ENCODE peak calls at places on chromosome 15, in six cellular contexts. Z, D, Y, B, Q and E are unnamed samples.

GRCh38 chr15:92938387-92938786 is 38.3 kb downstream of the CHD2 start:
- DNase-seq in D (no peak), Z (no peak), B (no peak), Q (no peak), Y (no peak), E (no peak)

GRCh38 chr15:22960587-22960986 is 19.6 kb downstream of the CYFIP1 start:
- DNase-seq in Z (no peak), Y (no peak), D (no peak), B (no peak), Q (no peak), E (no peak)

GRCh38 chr15:58551764-58552504 is 120.1 kb downstream of the LIPC start:
- DNase-seq in D (peak), Y (peak), Q (no peak), B (no peak), Z (no peak), E (no peak)

GRCh38 chr15:86829251-86829650 is 749.6 kb downstream of the AGBL1 start:
- DNase-seq in D (no peak), Q (no peak), B (no peak), Y (no peak), Z (no peak), E (no peak)

GRCh38 chr15:39504812-39505211 is 76.1 kb upstream of the THBS1 start:
- DNase-seq in Y (peak), D (peak), Z (no peak), Q (no peak), B (no peak), E (no peak)

GRCh38 chr15:100759698-100760356 is 119.8 kb upstream of the ALDH1A3 start:
- DNase-seq in D (peak), Q (no peak), B (no peak), Z (no peak), Y (peak), E (no peak)

GRCh38 chr15:77420610-77421369 is at the start of gene HMG20A:
- DNase-seq in B (peak), Q (peak), D (peak), Y (peak), Z (peak), E (peak)

GRCh38 chr15:62770752-62771151 is 271.8 kb upstream of the TPM1 start:
- DNase-seq in Q (no peak), Y (peak), D (peak), Z (no peak), B (no peak), E (no peak)

GRCh38 chr15:76983588-76984379 is 11.1 kb upstream of the PSTPIP1 start:
- DNase-seq in Y (no peak), Z (no peak), Q (no peak), D (no peak), B (no peak), E (no peak)

GRCh38 chr15:82530606-82531379 is 9.5 kb downstream of the RPS17 start:
- DNase-seq in Z (peak), Q (peak), D (peak), Y (peak), B (peak), E (peak)

GRCh38 chr15:67843092-67843501 is 3.3 kb upstream of the RNU6-1 start:
- DNase-seq in Z (peak), D (no peak), Y (no peak), B (no peak), Q (no peak), E (no peak)

GRCh38 chr15:99741835-99742234 is 8.6 kb upstream of the LYSMD4 start:
- DNase-seq in Y (no peak), D (no peak), Z (no peak), B (no peak), Q (no peak), E (no peak)

GRCh38 chr15:64443747-64444621 is 16.4 kb upstream of the ZNF609 start:
- DNase-seq in D (peak), Z (no peak), Y (peak), Q (no peak), B (peak), E (peak)

GRCh38 chr15:42578984-42579537 is 3.7 kb downstream of the STARD9 start:
- DNase-seq in D (no peak), Z (no peak), Q (no peak), B (no peak), Y (no peak), E (no peak)

GRCh38 chr15:42582569-42583235 is 7.3 kb downstream of the STARD9 start:
- DNase-seq in D (no peak), Y (no peak), Q (no peak), Z (no peak), B (no peak), E (no peak)

GRCh38 chr15:42577514-42578031 is 2.2 kb downstream of the STARD9 start:
- DNase-seq in D (peak), Q (no peak), Z (no peak), B (no peak), Y (peak), E (peak)

GRCh38 chr15:42584031-42584765 is 8.8 kb downstream of the STARD9 start:
- DNase-seq in B (no peak), Q (no peak), D (no peak), Y (peak), Z (peak), E (no peak)

GRCh38 chr15:42581272-42581730 is 5.9 kb downstream of the STARD9 start:
- DNase-seq in B (peak), Y (peak), D (peak), Q (peak), Z (peak), E (peak)
- TF ChIP-seq CTCF in B (peak), Y (no peak), D (no peak), Q (no peak), Z (no peak), E (no peak)

DNA sequence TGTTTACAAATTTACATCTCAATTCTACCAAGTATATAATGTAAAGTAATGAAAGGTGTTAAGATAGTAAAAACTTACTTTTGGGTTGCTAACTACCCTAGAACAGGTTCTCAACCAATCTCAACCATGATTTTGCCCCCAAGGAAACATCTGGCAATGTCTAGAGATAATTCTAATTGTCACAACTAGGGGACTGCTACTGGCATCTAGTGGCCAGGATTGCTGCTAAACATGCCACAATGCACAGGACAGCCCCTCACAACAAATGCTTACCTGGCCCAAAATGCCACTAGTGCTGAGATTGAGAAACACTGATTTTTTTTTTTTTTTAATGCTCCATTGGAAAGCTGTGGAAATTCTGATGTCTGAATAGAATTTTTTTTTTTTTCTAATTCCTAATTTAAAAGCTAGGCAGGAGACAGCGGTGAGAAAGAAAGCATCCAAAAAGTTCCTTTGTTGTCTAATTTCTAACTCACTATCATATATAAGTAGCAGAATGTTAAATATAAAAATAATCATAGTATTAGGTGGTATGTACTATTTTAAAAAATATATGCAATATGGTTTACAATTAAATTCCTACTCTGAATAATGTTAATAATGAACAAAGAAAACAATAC is 81.5 kb downstream of the TJP1 start:
- DNase-seq in B (no peak), Y (no peak), D (no peak), Z (no peak), Q (no peak), E (no peak)
- TF ChIP-seq CTCF in B (peak), Y (no peak), D (peak), Z (peak), Q (no peak), E (peak)

DNA sequence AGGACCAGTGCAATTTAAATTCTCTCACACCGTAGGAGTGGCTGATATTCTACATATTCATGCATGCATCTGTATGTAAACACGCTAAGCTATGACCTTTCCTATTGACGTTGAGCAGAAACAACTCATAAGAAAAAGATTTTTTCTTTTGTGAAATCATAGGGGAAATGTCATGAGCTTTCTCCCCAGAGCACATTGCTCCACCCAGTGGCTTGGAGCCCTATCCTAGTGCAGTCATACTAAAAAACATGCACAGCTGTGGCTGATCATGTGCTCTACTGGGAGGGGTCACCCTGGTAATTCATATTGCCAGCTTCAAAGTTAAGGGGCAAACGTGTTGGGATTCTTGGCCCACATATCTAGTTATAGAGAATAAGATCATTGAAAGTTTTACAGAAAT is 1.8 kb upstream of the MESD start:
- DNase-seq in D (peak), Q (peak), Z (no peak), B (no peak), Y (peak), E (no peak)
- TF ChIP-seq CTCF in D (peak), Q (no peak), Z (no peak), B (no peak), Y (peak), E (no peak)

DNA sequence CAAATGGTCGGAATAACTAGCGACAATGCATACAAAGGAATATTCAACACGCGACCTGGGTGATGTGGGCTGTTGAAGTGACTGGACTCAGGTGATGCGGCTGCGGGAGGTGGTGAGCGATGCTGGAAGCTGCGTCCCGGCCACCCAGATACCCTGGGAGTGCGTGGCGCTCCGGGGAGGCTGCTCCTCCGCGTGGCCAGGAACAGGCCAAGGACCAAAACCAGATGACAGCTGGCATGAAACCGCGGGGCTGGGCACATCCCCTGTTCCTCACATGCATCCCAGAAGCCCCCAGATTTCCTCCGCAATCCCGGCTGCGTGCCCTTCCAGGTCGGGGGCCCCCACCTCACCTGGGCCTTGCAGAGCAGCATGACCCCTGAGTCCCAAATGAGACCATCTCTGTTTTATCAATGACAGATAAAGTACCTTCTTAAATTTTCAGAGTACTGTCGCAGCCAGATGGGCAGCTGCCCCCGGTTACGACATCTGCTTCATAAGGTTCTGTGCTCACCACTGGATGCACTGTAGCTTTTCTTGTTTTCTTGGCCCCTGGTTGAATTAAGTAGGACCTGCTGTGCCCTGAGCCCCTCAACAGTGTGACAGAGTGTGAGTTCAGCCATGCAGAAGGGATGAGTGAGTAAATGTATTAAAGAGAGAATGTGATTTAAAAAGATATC is 278.2 kb downstream of the GABRG3 start:
- DNase-seq in Z (no peak), D (no peak), B (no peak), Q (no peak), Y (no peak), E (no peak)
- TF ChIP-seq CTCF in Z (no peak), D (no peak), B (no peak), Q (no peak), Y (no peak), E (no peak)

DNA sequence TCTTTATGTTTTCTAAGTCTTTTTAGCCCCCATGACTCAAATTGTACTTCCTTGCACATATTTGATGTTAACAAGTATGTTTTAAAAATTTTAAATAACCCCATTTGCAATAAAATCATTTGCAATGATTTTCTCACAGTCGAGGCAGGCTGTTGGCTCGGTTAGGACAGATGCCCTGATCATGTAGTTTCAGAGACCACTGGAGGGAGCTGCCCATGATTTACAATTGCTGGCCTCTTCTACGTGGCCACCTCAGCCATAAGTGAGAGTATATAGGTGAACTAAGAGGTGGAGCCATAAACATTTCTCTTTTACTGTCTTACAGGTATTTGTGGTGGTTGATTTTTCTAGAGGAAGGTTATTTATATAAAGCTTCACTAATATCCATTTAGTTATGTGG is 1.7 kb downstream of the DTWD1 start:
- DNase-seq in Q (no peak), D (peak), Y (no peak), Z (peak), B (no peak), E (no peak)
- TF ChIP-seq CTCF in Q (no peak), D (peak), Y (no peak), Z (peak), B (no peak), E (no peak)

DNA sequence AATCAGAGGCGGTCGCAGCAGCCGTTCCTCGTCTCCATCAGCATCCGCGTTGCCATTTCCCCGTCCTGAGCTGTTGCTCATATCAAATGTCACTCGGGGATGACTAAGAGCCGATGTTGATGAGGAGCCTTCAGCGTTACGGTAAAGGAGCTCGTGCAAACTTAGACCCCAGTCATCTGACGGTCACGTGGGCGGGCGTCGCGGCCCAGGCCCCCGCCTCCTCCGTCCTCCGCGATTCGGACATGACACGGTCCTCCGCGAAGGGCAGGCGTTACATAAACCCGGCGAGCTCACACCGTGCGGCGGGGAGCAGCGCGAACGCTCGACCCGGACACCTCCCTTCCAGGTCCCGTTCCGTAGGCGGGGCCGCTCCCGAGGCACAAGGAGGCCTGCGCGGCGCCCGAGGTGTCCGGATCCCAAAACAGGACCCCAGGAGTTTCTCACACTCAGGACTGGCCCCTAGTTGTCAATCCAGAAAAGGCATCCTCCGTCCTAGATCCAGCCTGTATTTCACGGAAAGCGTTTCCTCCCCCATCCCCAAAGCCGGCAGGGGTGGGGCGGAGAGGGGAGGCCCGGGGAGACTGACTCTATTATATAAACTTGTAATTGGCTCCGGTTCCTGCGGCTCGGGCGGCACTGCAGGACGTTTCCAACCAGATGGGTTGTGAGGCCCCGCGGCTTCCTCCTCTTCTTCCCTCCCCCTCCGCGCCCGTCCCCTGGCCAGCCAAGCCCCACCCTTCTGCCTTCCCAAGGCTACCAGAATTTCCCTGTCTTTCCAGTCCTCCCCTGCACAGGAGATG is 100.0 kb upstream of the IGF1R start:
- DNase-seq in Q (peak), B (no peak), Y (peak), Z (peak), D (peak), E (no peak)
- TF ChIP-seq CTCF in Q (no peak), B (no peak), Y (no peak), Z (peak), D (peak), E (no peak)

GRCh38 chr15:73460662-73461061 is 17.7 kb downstream of the REC114 start:
- DNase-seq in D (no peak), Y (no peak), B (no peak), Q (no peak), Z (no peak), E (no peak)

GRCh38 chr15:73467758-73468157 is 24.8 kb downstream of the REC114 start:
- DNase-seq in Y (no peak), Z (no peak), Q (no peak), B (no peak), D (no peak), E (no peak)

GRCh38 chr15:73464602-73465001 is 21.6 kb downstream of the REC114 start:
- DNase-seq in Y (no peak), B (no peak), D (no peak), Q (no peak), Z (peak), E (no peak)
- TF ChIP-seq CTCF in Y (no peak), B (peak), D (peak), Q (no peak), Z (peak), E (no peak)

GRCh38 chr15:41955807-41956525 is 16.4 kb downstream of the EHD4 start:
- DNase-seq in D (no peak), B (no peak), Q (no peak), Z (peak), Y (no peak), E (no peak)
- TF ChIP-seq CTCF in D (no peak), B (no peak), Q (no peak), Z (peak), Y (no peak), E (peak)